ENCODE peak calls at places on chromosomes 4 and X, in four cellular contexts. K, S, A and V are unnamed samples.

GRCh38 chr4:36235306-36235705 is 9.0 kb downstream of the ARAP2 start:
- DNase-seq in K (no peak), S (no peak), A (peak), V (no peak)

GRCh38 chr4:53365121-53365485 is 758 bp downstream of the SCFD2 start:
- DNase-seq in K (peak), S (peak), A (no peak), V (no peak)

GRCh38 chrX:19670321-19670750 is 155.0 kb upstream of the MAP3K15 start:
- DNase-seq in K (no peak), S (no peak), A (no peak), V (no peak)

GRCh38 chr4:4462970-4463369 is 76.1 kb downstream of the NSG1 start:
- DNase-seq in K (no peak), S (no peak), A (no peak), V (no peak)

GRCh38 chr4:172845281-172845680 is 323.3 kb upstream of the GALNT7 start:
- DNase-seq in K (no peak), S (no peak), A (no peak), V (no peak)

GRCh38 chr4:147791870-147792269 is 60.0 kb downstream of the ARHGAP10 start:
- DNase-seq in K (no peak), S (no peak), A (no peak), V (no peak)

GRCh38 chr4:138182838-138183426 is 59.2 kb downstream of the SLC7A11 start:
- DNase-seq in K (peak), S (peak), A (peak), V (peak)

GRCh38 chr4:56871357-56871993 is 36.2 kb upstream of the REST start:
- DNase-seq in K (no peak), S (no peak), A (no peak), V (no peak)

DNA sequence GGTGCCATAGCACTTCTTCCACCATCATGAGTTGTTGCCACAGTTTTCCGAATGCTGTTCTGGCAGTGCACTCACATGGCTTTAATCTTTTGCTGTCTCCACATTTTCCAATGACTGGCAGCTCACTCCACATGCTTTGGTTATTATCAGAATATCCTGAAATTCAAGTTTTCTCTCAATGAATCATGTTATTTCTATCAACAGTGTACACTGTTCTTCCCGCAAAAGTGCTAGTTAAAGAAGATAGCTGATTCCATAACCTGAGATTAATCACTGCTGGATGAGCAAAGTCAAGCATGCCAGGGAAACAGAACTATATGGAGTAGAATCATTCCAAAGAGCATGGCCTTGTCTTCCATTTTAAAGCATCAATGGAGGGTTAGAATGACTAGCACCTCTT is 14.6 kb upstream of the IL13RA2 start:
- DNase-seq in K (no peak), S (no peak), A (no peak), V (no peak)
- TF ChIP-seq CTCF in K (no peak), S (no peak), A (no peak), V (no peak)

GRCh38 chrX:153052534-153052933 is 3.7 kb upstream of the PNMA3 start:
- DNase-seq in K (no peak), S (no peak), A (no peak), V (no peak)
- TF ChIP-seq CTCF in K (no peak), S (no peak), A (no peak), V (no peak)

DNA sequence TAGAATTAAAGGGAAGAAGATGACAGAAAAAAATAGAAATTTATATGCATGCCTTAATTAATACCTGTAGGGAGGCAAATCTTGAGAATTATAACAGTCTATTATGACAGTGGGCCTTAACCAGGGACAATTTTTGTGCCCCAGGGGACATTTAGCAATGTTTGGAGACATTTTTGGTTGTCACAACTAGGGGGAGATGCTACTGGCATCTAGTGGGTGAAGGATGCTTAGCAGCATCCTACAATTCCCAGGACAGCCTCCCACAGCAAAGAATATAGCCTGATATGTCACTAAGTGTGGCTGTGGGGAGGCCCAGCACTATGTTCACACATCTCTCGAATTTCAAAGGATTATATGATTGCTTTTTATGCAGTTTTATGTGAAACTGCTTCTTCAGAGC is 10.5 kb downstream of the GPR82 start:
- DNase-seq in K (no peak), S (no peak), A (no peak), V (no peak)
- TF ChIP-seq CTCF in K (peak), S (peak), A (peak), V (peak)

GRCh38 chr4:7336732-7337131 is 98.0 kb downstream of the PSAPL1 start:
- DNase-seq in K (no peak), S (no peak), A (no peak), V (no peak)

GRCh38 chr4:7335363-7336066 is 99.2 kb downstream of the PSAPL1 start:
- DNase-seq in K (peak), S (peak), A (no peak), V (peak)

GRCh38 chr4:7334521-7335275 is 100.0 kb downstream of the PSAPL1 start:
- DNase-seq in K (no peak), S (no peak), A (no peak), V (no peak)

GRCh38 chr4:7337196-7338058 is 97.3 kb downstream of the PSAPL1 start:
- DNase-seq in K (no peak), S (no peak), A (no peak), V (no peak)

DNA sequence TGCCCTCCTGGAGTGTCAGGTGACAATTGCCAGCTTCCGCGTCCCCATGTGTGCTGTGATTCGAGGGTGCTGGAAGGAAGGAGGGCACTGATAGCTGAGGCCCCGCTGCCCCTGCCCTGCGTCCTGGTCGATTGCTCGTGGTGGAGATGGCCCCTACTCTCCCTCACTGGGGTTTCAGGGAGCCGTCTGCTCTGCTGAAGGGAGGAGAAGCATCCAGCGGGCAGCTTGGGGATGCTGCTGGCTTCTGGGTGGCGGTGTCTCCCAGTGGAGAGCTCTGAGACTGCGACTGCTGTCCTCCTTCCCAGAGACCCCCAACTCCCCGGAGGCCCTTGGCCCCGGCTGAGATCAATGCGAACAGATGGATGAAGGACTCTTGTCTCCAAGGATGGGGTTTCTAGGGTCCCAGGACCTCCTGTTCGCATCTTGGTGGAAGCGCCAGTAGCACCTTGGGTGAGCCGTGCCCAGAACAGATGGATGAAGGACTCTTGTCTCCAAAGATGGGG is 98.6 kb downstream of the PSAPL1 start:
- DNase-seq in K (no peak), S (no peak), A (no peak), V (no peak)
- TF ChIP-seq CTCF in K (no peak), S (no peak), A (no peak), V (no peak)

GRCh38 chr4:87241341-87241740 is 20.9 kb upstream of the KLHL8 start:
- DNase-seq in K (no peak), S (no peak), A (no peak), V (no peak)

GRCh38 chr4:87235020-87235671 is 14.7 kb upstream of the KLHL8 start:
- DNase-seq in K (no peak), S (no peak), A (peak), V (no peak)

GRCh38 chr4:87239821-87240220 is 19.4 kb upstream of the KLHL8 start:
- DNase-seq in K (no peak), S (no peak), A (no peak), V (no peak)

GRCh38 chr4:87240341-87240740 is 19.9 kb upstream of the KLHL8 start:
- DNase-seq in K (no peak), S (no peak), A (no peak), V (no peak)

DNA sequence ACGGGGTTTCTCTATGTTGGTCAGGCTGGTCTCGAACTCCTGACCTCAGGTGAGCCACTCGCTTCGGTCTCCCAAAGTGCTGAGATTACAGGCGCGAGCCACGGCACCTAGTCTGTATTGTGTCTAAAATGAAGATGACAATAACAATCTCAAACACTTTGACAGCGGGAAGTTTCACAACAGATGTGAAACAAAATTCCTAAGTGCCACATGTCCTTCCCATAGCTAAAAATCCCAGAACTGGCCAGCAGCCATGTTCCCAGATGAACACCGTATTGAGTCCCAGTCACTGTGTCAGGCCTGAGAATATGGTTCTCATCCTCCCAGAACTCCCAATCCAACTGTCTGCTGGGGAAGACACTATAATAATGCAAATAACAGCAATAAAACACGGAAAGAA is 16.4 kb upstream of the KLHL8 start:
- DNase-seq in K (no peak), S (no peak), A (no peak), V (no peak)
- TF ChIP-seq CTCF in K (no peak), S (no peak), A (no peak), V (no peak)

DNA sequence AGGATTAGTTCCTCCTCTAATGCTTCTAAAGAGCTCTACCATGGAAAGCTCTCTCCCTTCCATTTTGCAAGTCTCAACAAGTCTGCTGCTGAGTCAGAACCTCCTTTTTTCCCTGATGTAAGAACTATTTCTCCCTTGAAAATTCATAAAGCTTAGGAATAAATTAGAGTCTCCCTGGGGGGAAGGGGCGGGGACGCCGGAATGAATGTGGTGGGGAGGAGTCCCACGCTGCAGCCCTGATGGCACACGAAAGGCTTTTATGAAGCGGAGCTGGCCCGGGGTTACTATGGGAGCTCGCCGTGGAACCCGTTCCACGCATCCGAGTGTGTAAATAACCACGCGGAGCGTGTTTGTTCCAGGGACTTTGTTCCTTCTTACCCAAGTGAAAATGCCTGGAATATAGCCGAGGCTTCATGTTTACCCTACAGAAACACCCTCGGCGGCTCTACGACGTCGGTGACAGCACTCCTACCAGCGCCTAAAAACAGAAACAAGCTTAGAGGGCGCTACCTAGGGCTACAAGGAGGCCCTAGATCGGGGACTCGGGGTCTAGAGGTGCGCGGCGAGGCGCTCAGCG is 945 bp upstream of the CPEB2 start:
- DNase-seq in K (peak), S (peak), A (peak), V (peak)
- TF ChIP-seq CTCF in K (no peak), S (peak), A (no peak), V (no peak)

GRCh38 chrX:12447448-12448154 is 309.3 kb downstream of the FRMPD4 start:
- DNase-seq in K (no peak), S (no peak), A (peak), V (no peak)
- TF ChIP-seq CTCF in K (no peak), S (peak), A (peak), V (no peak)

GRCh38 chr4:183600189-183600685 is 58.7 kb downstream of the RWDD4 start:
- DNase-seq in K (no peak), S (no peak), A (no peak), V (no peak)
- TF ChIP-seq CTCF in K (peak), S (peak), A (peak), V (peak)

DNA sequence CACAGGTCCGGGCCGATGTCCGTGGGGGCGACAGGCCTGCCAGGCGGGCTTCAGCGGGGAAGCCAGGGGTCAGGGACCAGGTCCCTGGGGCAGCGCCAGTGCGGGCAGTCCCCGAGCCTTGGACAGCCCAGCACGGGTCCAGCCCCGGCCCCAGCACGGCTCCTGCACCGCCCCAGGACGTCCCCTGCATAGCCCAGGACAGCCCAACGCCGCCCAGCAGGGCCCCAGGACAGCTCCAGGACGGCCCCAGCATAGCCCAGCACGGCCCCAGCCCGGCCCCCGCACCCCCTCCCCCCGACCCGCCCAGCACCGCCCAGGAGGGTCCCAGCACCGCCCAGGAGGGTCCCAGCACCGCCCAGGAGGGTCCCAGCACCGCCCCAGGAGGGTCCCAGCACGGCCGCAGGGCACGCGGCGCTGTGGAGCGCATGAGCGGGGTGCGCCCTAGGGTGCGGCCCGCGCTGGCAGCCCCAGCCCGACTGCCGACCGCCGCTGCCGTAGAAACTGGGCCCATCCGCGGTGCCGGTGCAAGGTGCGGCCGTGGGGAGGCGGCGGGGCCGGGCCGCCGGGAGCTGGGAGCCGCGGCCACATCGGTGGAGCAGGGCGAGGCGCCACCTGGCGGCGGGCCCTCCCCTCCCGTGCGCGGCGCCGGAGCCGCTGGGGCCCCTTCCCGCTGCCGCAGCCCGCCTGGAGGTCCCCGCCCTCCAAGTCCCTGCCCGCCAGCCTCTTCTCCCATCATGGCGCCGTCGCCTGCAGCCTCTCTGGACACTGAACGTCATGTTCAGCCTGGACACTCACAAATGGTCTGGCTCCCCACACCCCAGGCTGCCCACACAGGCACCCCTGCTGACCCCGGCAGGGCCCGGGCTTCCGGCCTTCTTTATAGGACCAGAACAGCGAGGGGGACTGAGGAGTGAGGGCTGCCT is 106.8 kb upstream of the NKX1-1 start:
- DNase-seq in K (peak), S (peak), A (no peak), V (peak)
- TF ChIP-seq CTCF in K (peak), S (peak), A (peak), V (peak)